ENCODE peak calls at places on chromosomes 5 and 9, in nine cellular contexts. T, P, X, M, Y, V, C, D and E are unnamed samples.
A peak's percentile ranks its signal among the peaks of the same experiment; 100 is the strongest.

GRCh38 chr9:97176206-97176605 is 131.3 kb upstream of the CCDC180 start:
- DNase-seq in C (peak; percentile 19), V (no peak), Y (peak; percentile 82), X (peak; percentile 28), T (no peak), D (no peak), P (no peak), M (no peak), E (no peak)

GRCh38 chr5:1789838-1790462 is 9.7 kb downstream of the MRPL36 start:
- DNase-seq in V (no peak), D (no peak), T (no peak), Y (no peak), X (peak; percentile 79), M (no peak), C (no peak), P (no peak), E (no peak)

GRCh38 chr5:150999704-151000452 is 20.5 kb upstream of the GPX3 start:
- DNase-seq in D (no peak), T (no peak), C (peak; percentile 78), Y (no peak), X (peak; percentile 77), P (no peak), V (no peak), M (peak; percentile 86), E (no peak)

GRCh38 chr9:127523312-127523851 is 72.1 kb downstream of the LRSAM1 start:
- DNase-seq in T (no peak), X (peak; percentile 67), C (no peak), D (no peak), P (no peak), V (no peak), Y (no peak), M (no peak), E (no peak)

GRCh38 chr9:137639303-137640051 is 20.7 kb downstream of the EHMT1 start:
- DNase-seq in X (peak; percentile 53), P (no peak), D (no peak), Y (no peak), C (no peak), V (no peak), M (no peak), T (no peak), E (no peak)

GRCh38 chr5:23450187-23450586 is 57.2 kb upstream of the PRDM9 start:
- DNase-seq in X (no peak), M (no peak), P (peak; percentile 20), C (no peak), D (no peak), V (no peak), T (no peak), Y (no peak), E (no peak)

GRCh38 chr5:345404-346195 is 24.1 kb downstream of the AHRR start:
- DNase-seq in V (no peak), Y (no peak), X (peak; percentile 51), T (no peak), D (no peak), M (no peak), P (no peak), C (no peak), E (no peak)

GRCh38 chr5:169914766-169915165 is 65.5 kb downstream of the INSYN2B start:
- DNase-seq in X (peak; percentile 88), P (peak; percentile 3), D (no peak), M (no peak), C (peak; percentile 71), Y (no peak), T (no peak), V (no peak), E (no peak)

GRCh38 chr9:85569988-85570387 is 171.8 kb downstream of the AGTPBP1 start:
- DNase-seq in D (no peak), P (no peak), Y (no peak), V (no peak), T (no peak), C (no peak), M (no peak), X (peak; percentile 66), E (no peak)

GRCh38 chr9:87337335-87338074 is 160.2 kb upstream of the DAPK1 start:
- DNase-seq in X (peak; percentile 72), V (no peak), D (peak; percentile 49), T (no peak), C (no peak), Y (peak; percentile 58), P (no peak), M (peak; percentile 52), E (no peak)

GRCh38 chr5:125412561-125413535 is 666.4 kb upstream of the ZNF608 start:
- DNase-seq in X (peak; percentile 92), V (peak; percentile 22), Y (peak; percentile 69), M (no peak), C (peak; percentile 74), P (peak; percentile 60), D (peak; percentile 27), T (no peak), E (peak; percentile 83)

GRCh38 chr5:77973253-77973609 is 197.1 kb upstream of the TBCA start:
- DNase-seq in Y (no peak), M (no peak), T (no peak), P (peak; percentile 36), X (no peak), D (no peak), V (no peak), C (no peak), E (no peak)

GRCh38 chr5:90645024-90645610 is 86.5 kb downstream of the ADGRV1 start:
- DNase-seq in D (no peak), P (no peak), X (peak; percentile 27), M (no peak), T (no peak), C (no peak), Y (no peak), V (no peak), E (no peak)

GRCh38 chr9:35730486-35730854 is 1.5 kb downstream of the TLN1 start:
- DNase-seq in D (no peak), X (no peak), Y (no peak), V (no peak), P (no peak), M (no peak), C (no peak), T (no peak), E (no peak)

GRCh38 chr9:98688710-98689495 is 19.8 kb downstream of the GABBR2 start:
- DNase-seq in C (no peak), X (no peak), V (no peak), D (no peak), Y (no peak), T (no peak), P (no peak), M (no peak), E (no peak)

GRCh38 chr9:36980148-36980974 is 53.7 kb downstream of the PAX5 start:
- DNase-seq in X (no peak), D (no peak), C (no peak), T (no peak), P (peak; percentile 22), M (no peak), Y (peak; percentile 8), V (peak; percentile 37), E (no peak)

GRCh38 chr5:54743997-54744788 is 226.6 kb downstream of the SNX18 start:
- DNase-seq in X (peak; percentile 98), C (no peak), T (peak; percentile 34), P (no peak), V (no peak), Y (no peak), M (no peak), D (no peak), E (no peak)

GRCh38 chr5:79107020-79107796 is 4.4 kb upstream of the BHMT start:
- DNase-seq in V (no peak), D (no peak), C (no peak), Y (no peak), X (peak; percentile 20), P (no peak), T (no peak), M (no peak), E (no peak)

GRCh38 chr5:11483630-11484029 is 420.6 kb downstream of the CTNND2 start:
- DNase-seq in C (no peak), P (no peak), V (no peak), D (no peak), T (no peak), X (no peak), Y (no peak), M (no peak), E (no peak)

GRCh38 chr9:31119882-31120481 is 1264.5 kb upstream of the ACO1 start:
- DNase-seq in D (no peak), C (no peak), X (peak; percentile 85), T (no peak), Y (peak; percentile 30), M (no peak), P (no peak), V (peak; percentile 7), E (no peak)

GRCh38 chr9:137134191-137134590 is 4.8 kb upstream of the GRIN1 start:
- DNase-seq in C (no peak), P (no peak), Y (no peak), M (no peak), D (no peak), X (no peak), T (no peak), V (no peak), E (no peak)

GRCh38 chr5:176844706-176845391 is 34.5 kb downstream of the UNC5A start:
- DNase-seq in V (peak; percentile 44), P (no peak), X (peak; percentile 6), D (no peak), T (no peak), M (no peak), Y (no peak), C (no peak), E (peak; percentile 37)

GRCh38 chr9:98632839-98633238 is 75.9 kb downstream of the GABBR2 start:
- DNase-seq in Y (no peak), P (no peak), X (no peak), M (no peak), D (no peak), C (no peak), V (no peak), T (no peak), E (no peak)

GRCh38 chr9:116073826-116074225 is 79.8 kb upstream of the PAPPA start:
- DNase-seq in C (no peak), T (no peak), V (no peak), P (no peak), M (no peak), Y (no peak), X (peak; percentile 29), D (no peak), E (no peak)

GRCh38 chr5:179953934-179954833 is 46.5 kb upstream of the TBC1D9B start:
- DNase-seq in C (no peak), V (no peak), P (no peak), D (no peak), T (no peak), X (peak; percentile 62), M (no peak), Y (no peak), E (no peak)

GRCh38 chr5:104347119-104347708 is 784.6 kb upstream of the NUDT12 start:
- DNase-seq in C (no peak), V (no peak), M (no peak), Y (no peak), D (no peak), P (no peak), X (peak; percentile 73), T (no peak), E (no peak)

GRCh38 chr5:14063117-14063516 is 80.0 kb upstream of the TRIO start:
- DNase-seq in Y (no peak), M (no peak), P (no peak), T (no peak), X (no peak), V (no peak), C (no peak), D (no peak), E (no peak)

GRCh38 chr5:17317499-17317898 is 100.1 kb downstream of the BASP1 start:
- DNase-seq in D (no peak), X (no peak), C (no peak), Y (no peak), V (no peak), M (no peak), T (no peak), P (no peak), E (no peak)

GRCh38 chr9:8254527-8254926 is 454.9 kb upstream of the DMAC1 start:
- DNase-seq in V (no peak), T (no peak), X (no peak), Y (no peak), M (no peak), C (no peak), P (no peak), D (no peak), E (no peak)

GRCh38 chr9:109498195-109499060 is at the start of gene PTPN3:
- DNase-seq in X (no peak), V (peak; percentile 17), Y (peak; percentile 35), C (no peak), T (no peak), M (no peak), P (no peak), D (no peak), E (no peak)

GRCh38 chr5:107542831-107543231 is 127.9 kb downstream of the EFNA5 start:
- DNase-seq in Y (no peak), T (no peak), V (peak; percentile 14), C (peak; percentile 90), X (peak; percentile 90), D (no peak), M (peak; percentile 89), P (no peak), E (no peak)